ENCODE peak calls at places on chromosomes 1 and 21, in six cellular contexts. H, X, L, R, F and P are unnamed samples.

GRCh38 chr1:84972377-84972987 is 24.4 kb downstream of the MCOLN2 start:
- DNase-seq in H (no peak), X (no peak), L (no peak), R (no peak), F (no peak), P (no peak)

GRCh38 chr1:113930499-113931161 is 1.5 kb downstream of the HIPK1 start:
- DNase-seq in H (peak; percentile 18), X (no peak), L (peak; percentile 29), R (no peak), F (peak; percentile 71), P (no peak)

GRCh38 chr1:233721003-233721595 is 107.2 kb downstream of the KCNK1 start:
- DNase-seq in H (no peak), X (no peak), L (peak; percentile 42), R (no peak), F (no peak), P (no peak)

GRCh38 chr1:114668373-114668772 is 1.5 kb downstream of the DENND2C start:
- DNase-seq in H (no peak), X (no peak), L (no peak), R (no peak), F (no peak), P (no peak)

GRCh38 chr1:26278303-26278702 is 1.6 kb upstream of the SH3BGRL3 start:
- DNase-seq in H (no peak), X (no peak), L (no peak), R (peak; percentile 69), F (no peak), P (no peak)

GRCh38 chr1:161706483-161707347 is at the start of gene FCRLA:
- DNase-seq in H (peak; percentile 2), X (no peak), L (no peak), R (no peak), F (no peak), P (no peak)

GRCh38 chr1:89739844-89740216 is 81.0 kb upstream of the LRRC8D start:
- DNase-seq in H (no peak), X (no peak), L (no peak), R (no peak), F (no peak), P (no peak)

GRCh38 chr1:94926365-94926914 is 470 bp downstream of the CNN3 start:
- DNase-seq in H (peak; percentile 79), X (peak; percentile 43), L (peak; percentile 46), R (no peak), F (no peak), P (peak; percentile 67)

GRCh38 chr1:115678141-115678540 is 36.4 kb downstream of the VANGL1 start:
- DNase-seq in H (no peak), X (no peak), L (no peak), R (no peak), F (no peak), P (no peak)

GRCh38 chr21:17602874-17603273 is 9.8 kb downstream of the BTG3 start:
- DNase-seq in H (no peak), X (no peak), L (no peak), R (no peak), F (no peak), P (no peak)

GRCh38 chr1:235138821-235139220 is 10.2 kb upstream of the TOMM20 start:
- DNase-seq in H (no peak), X (no peak), L (no peak), R (no peak), F (no peak), P (no peak)

GRCh38 chr1:244962140-244962539 is 97.8 kb upstream of the HNRNPU start:
- DNase-seq in H (no peak), X (no peak), L (no peak), R (no peak), F (no peak), P (no peak)